ENCODE peak calls at places on chromosome 21, in four cellular contexts. S is hepatocyte, L is T-helper 9 cell, O is SK-N-DZ. I is an unnamed sample.

GRCh38 chr21:42563261-42564045 is 49.8 kb downstream of the SLC37A1 start:
- DNase-seq in O (no peak), L (no peak), S (no peak), I (no peak)

GRCh38 chr21:42375141-42375905 is 9.0 kb upstream of the TFF1 start:
- DNase-seq in O (no peak), S (no peak), L (no peak), I (no peak)

GRCh38 chr21:41526478-41527087 is 18.6 kb upstream of the TMPRSS2 start:
- DNase-seq in O (no peak), L (no peak), S (peak), I (no peak)

GRCh38 chr21:43209575-43210453 is 41.0 kb downstream of the CRYAA start:
- DNase-seq in L (no peak), S (peak), O (no peak), I (no peak)

GRCh38 chr21:26550357-26550756 is 22.7 kb downstream of the CYYR1 start:
- DNase-seq in S (no peak), L (no peak), O (no peak), I (no peak)

GRCh38 chr21:33419538-33420123 is 16.4 kb downstream of the IFNGR2 start:
- DNase-seq in O (no peak), S (no peak), L (no peak), I (no peak)

GRCh38 chr21:37787456-37787855 is 128.8 kb downstream of the KCNJ6 start:
- DNase-seq in O (no peak), S (no peak), L (no peak), I (no peak)

GRCh38 chr21:28298251-28298672 is 694.4 kb downstream of the LTN1 start:
- DNase-seq in S (no peak), O (no peak), L (no peak), I (no peak)

GRCh38 chr21:28767523-28767922 is 225.2 kb downstream of the LTN1 start:
- DNase-seq in O (no peak), S (no peak), L (no peak), I (no peak)